ENCODE peak calls at places on chromosomes 7 and 10, in seven cellular contexts. T is Panc1; S is lower leg skin; F is iris pigment epithelial cell; E is hepatic stellate cell; G is activated CD8-positive, alpha-beta memory T cell treated with anti-CD3 and anti-CD28 coated beads, Interleukin-2, amount 50 U/mL, for 48 hours; C is NCI-H748 treated with DMSO at 0.1 percent for 48 hours. V is an unnamed sample.

GRCh38 chr7:44045226-44046014 is 918 bp downstream of the DBNL start:
- DNase-seq in E (no peak), C (no peak), S (no peak), T (no peak), G (no peak), F (no peak), V (no peak)

GRCh38 chr10:85983051-85983450 is 383.5 kb downstream of the GRID1 start:
- DNase-seq in T (no peak), F (no peak), G (no peak), S (no peak), E (no peak), C (no peak), V (no peak)

GRCh38 chr7:132500727-132501410 is 75.4 kb downstream of the PLXNA4 start:
- DNase-seq in E (peak; percentile 57), F (peak; percentile 4), T (no peak), G (no peak), C (no peak), S (peak; percentile 55), V (no peak)

GRCh38 chr7:18689535-18689934 is 194.0 kb downstream of the HDAC9 start:
- DNase-seq in S (no peak), G (no peak), F (no peak), T (no peak), E (no peak), C (no peak), V (no peak)

GRCh38 chr7:1725199-1725701 is 55.2 kb downstream of the ELFN1 start:
- DNase-seq in E (no peak), G (no peak), C (peak; percentile 67), S (no peak), F (no peak), T (no peak), V (no peak)

GRCh38 chr7:120724448-120724847 is 133.5 kb downstream of the TSPAN12 start:
- DNase-seq in F (no peak), G (no peak), E (no peak), C (no peak), S (no peak), T (no peak), V (no peak)

GRCh38 chr10:104349623-104350142 is 4.0 kb upstream of the CFAP58 start:
- DNase-seq in T (no peak), E (no peak), G (no peak), C (no peak), F (peak; percentile 89), S (peak; percentile 61), V (no peak)

GRCh38 chr7:131898418-131898817 is 342.0 kb upstream of the PODXL start:
- DNase-seq in F (no peak), C (no peak), G (no peak), E (no peak), S (no peak), T (no peak), V (no peak)

V was measured in amniotic stem cell.